ENCODE peak calls at places on chromosome 22, in seven cellular contexts. L, T, U, Q, A, W and D are unnamed samples.
A peak's percentile ranks its signal among the peaks of the same experiment; 100 is the strongest.

GRCh38 chr22:34430386-34430785 is 510.1 kb upstream of the LARGE1 start:
- DNase-seq in L (no peak), T (no peak), U (no peak), Q (no peak), A (no peak), W (no peak), D (no peak)

GRCh38 chr22:41361716-41362310 is 19.9 kb upstream of the TEF start:
- DNase-seq in L (no peak), T (no peak), U (no peak), Q (no peak), A (no peak), W (no peak), D (no peak)

GRCh38 chr22:28023774-28024173 is 104.7 kb upstream of the PITPNB start:
- DNase-seq in L (no peak), T (no peak), U (no peak), Q (no peak), A (no peak), W (no peak), D (no peak)

GRCh38 chr22:18954941-18955571 is 19.0 kb upstream of the PRODH start:
- DNase-seq in L (no peak), T (no peak), U (no peak), Q (no peak), A (no peak), W (no peak), D (no peak)

GRCh38 chr22:22593964-22594656 is 35.0 kb upstream of the PRAME start:
- DNase-seq in L (peak; percentile 46), T (peak; percentile 53), U (no peak), Q (no peak), A (peak; percentile 74), W (peak; percentile 69), D (peak; percentile 15)

GRCh38 chr22:41256898-41257260 is 16.1 kb upstream of the CHADL start:
- DNase-seq in L (no peak), T (no peak), U (no peak), Q (no peak), A (no peak), W (no peak), D (no peak)

GRCh38 chr22:46131151-46131587 is 19.2 kb upstream of the PPARA start:
- DNase-seq in L (no peak), T (no peak), U (no peak), Q (peak; percentile 30), A (no peak), W (no peak), D (no peak)

GRCh38 chr22:43488031-43488892 is 76.4 kb downstream of the MPPED1 start:
- DNase-seq in L (no peak), T (no peak), U (no peak), Q (no peak), A (no peak), W (no peak), D (no peak)

GRCh38 chr22:41340357-41340756 is 39.0 kb downstream of the ZC3H7B start:
- DNase-seq in L (no peak), T (no peak), U (no peak), Q (no peak), A (no peak), W (no peak), D (no peak)

GRCh38 chr22:49673048-49673447 is 154.6 kb downstream of the BRD1 start:
- DNase-seq in L (no peak), T (no peak), U (peak; percentile 42), Q (no peak), A (no peak), W (no peak), D (no peak)

GRCh38 chr22:22787805-22788459 is 99.7 kb upstream of the IGLL5 start:
- DNase-seq in L (peak; percentile 58), T (peak; percentile 52), U (peak; percentile 86), Q (no peak), A (peak; percentile 69), W (peak; percentile 66), D (peak; percentile 26)

GRCh38 chr22:27262371-27262770 is 539.2 kb downstream of the MN1 start:
- DNase-seq in L (no peak), T (no peak), U (no peak), Q (no peak), A (no peak), W (no peak), D (no peak)

GRCh38 chr22:43385770-43386641 is 25.8 kb upstream of the MPPED1 start:
- DNase-seq in L (peak; percentile 79), T (peak; percentile 72), U (peak; percentile 94), Q (peak; percentile 84), A (peak; percentile 84), W (peak; percentile 76), D (peak; percentile 75)

GRCh38 chr22:27278986-27279385 is 522.6 kb downstream of the MN1 start:
- DNase-seq in L (no peak), T (no peak), U (no peak), Q (no peak), A (no peak), W (no peak), D (no peak)

GRCh38 chr22:16601437-16602223 is 9.0 kb upstream of the CCT8L2 start:
- DNase-seq in L (no peak), T (no peak), U (no peak), Q (peak; percentile 33), A (peak; percentile 3), W (peak; percentile 14), D (no peak)

GRCh38 chr22:45334528-45334927 is 24.8 kb downstream of the FAM118A start:
- DNase-seq in L (no peak), T (no peak), U (no peak), Q (no peak), A (no peak), W (no peak), D (no peak)

GRCh38 chr22:43007519-43008102 is 7.3 kb downstream of the PACSIN2 start:
- DNase-seq in L (peak; percentile 49), T (no peak), U (no peak), Q (no peak), A (peak; percentile 63), W (peak; percentile 95), D (no peak)

GRCh38 chr22:42757475-42757874 is 36.8 kb upstream of the A4GALT start:
- DNase-seq in L (no peak), T (no peak), U (no peak), Q (no peak), A (no peak), W (no peak), D (no peak)

GRCh38 chr22:34812631-34813030 is 253.3 kb upstream of the ISX start:
- DNase-seq in L (no peak), T (no peak), U (no peak), Q (no peak), A (no peak), W (no peak), D (no peak)

GRCh38 chr22:30332551-30332950 is 5.8 kb upstream of the TBC1D10A start:
- DNase-seq in L (no peak), T (no peak), U (no peak), Q (no peak), A (no peak), W (no peak), D (no peak)

GRCh38 chr22:30334601-30335000 is 7.9 kb upstream of the TBC1D10A start:
- DNase-seq in L (no peak), T (no peak), U (no peak), Q (no peak), A (no peak), W (no peak), D (no peak)

GRCh38 chr22:30333707-30334087 is 7.0 kb upstream of the TBC1D10A start:
- DNase-seq in L (no peak), T (no peak), U (no peak), Q (no peak), A (no peak), W (no peak), D (no peak)

GRCh38 chr22:30335236-30335635 is 8.5 kb upstream of the TBC1D10A start:
- DNase-seq in L (no peak), T (no peak), U (no peak), Q (no peak), A (no peak), W (no peak), D (no peak)

GRCh38 chr22:30332994-30333706 is 6.4 kb upstream of the TBC1D10A start:
- DNase-seq in L (no peak), T (no peak), U (no peak), Q (no peak), A (no peak), W (no peak), D (no peak)
- TF ChIP-seq POLR2A in L (no peak), T (no peak), U (no peak), Q (no peak), A (no peak), W (no peak), D (no peak)

GRCh38 chr22:21000215-21000986 is 1.5 kb downstream of the THAP7 start:
- DNase-seq in L (no peak), T (no peak), U (no peak), Q (no peak), A (no peak), W (no peak), D (no peak)

GRCh38 chr22:20996598-20997535 is 5.1 kb downstream of the THAP7 start:
- DNase-seq in L (no peak), T (no peak), U (no peak), Q (no peak), A (no peak), W (no peak), D (no peak)

GRCh38 chr22:20997536-20998257 is 4.2 kb downstream of the THAP7 start:
- DNase-seq in L (no peak), T (no peak), U (no peak), Q (no peak), A (no peak), W (no peak), D (no peak)

GRCh38 chr22:20999350-21000214 is 2.3 kb downstream of the THAP7 start:
- DNase-seq in L (no peak), T (no peak), U (no peak), Q (no peak), A (no peak), W (no peak), D (no peak)

GRCh38 chr22:20998411-20999336 is 3.2 kb downstream of the THAP7 start:
- DNase-seq in L (no peak), T (no peak), U (no peak), Q (no peak), A (no peak), W (no peak), D (no peak)
- TF ChIP-seq POLR2A in L (no peak), T (peak; percentile 15), U (no peak), Q (no peak), A (no peak), W (no peak), D (no peak)

GRCh38 chr22:36386351-36386899 is 1.3 kb downstream of the MYH9 start:
- DNase-seq in L (peak; percentile 63), T (peak; percentile 43), U (no peak), Q (no peak), A (peak; percentile 68), W (no peak), D (no peak)
- TF ChIP-seq POLR2A in L (peak; percentile 13), T (no peak), U (no peak), Q (no peak), A (no peak), W (peak; percentile 93), D (no peak)

DNA sequence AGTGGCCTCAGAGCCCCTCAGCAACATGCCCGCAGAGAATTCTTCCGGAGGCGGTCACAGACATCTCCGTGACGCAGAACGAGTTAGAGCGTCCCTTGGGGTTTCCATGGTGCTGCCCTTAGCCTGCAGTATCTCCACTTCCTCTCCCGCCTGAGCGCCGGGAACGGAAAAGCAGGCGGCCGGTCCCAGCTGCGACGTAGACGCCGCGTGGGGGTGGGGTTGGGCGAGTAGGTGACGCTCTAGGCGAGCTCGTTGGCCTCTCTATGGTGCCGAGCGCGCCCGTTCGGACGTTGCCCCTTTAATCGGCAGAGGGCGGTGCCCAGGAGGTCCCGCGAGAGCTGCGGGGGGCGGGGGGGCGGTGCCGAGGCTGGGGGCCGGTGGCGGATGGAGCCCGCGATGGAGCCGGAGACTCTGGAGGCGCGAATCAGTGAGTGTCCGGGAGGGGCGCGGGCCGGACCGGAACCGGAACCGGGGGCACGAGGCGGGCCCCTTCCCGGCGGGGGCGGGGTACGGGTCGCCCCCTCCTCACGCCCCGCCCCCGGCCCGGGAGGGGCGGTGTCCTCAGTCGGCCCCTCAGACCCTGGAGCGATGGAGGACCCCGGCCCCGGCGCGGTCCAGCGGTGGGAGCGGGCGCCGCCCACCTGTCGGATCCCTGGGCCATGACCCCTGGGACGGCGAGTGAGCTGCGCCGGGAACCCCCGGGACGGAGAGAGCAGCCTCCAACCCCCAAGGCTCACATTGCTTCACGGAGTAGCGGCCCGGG is at the start of gene GGA1:
- DNase-seq in L (peak; percentile 97), T (peak; percentile 96), U (peak; percentile 99), Q (peak; percentile 96), A (peak; percentile 98), W (peak; percentile 95), D (peak; percentile 82)
- TF ChIP-seq POLR2A in L (peak; percentile 30), T (peak; percentile 8), U (no peak), Q (peak; percentile 37), A (no peak), W (peak; percentile 79), D (no peak)